ENCODE peak calls at places on chromosomes 12 and 14, in eight cellular contexts. One of them, this sample, is unnamed.
A peak's percentile ranks its signal among the peaks of the same experiment; 100 is the strongest.

GRCh38 chr12:25186788-25187397 is 8.1 kb downstream of the DNAI7 start:
- DNase-seq in IMR-90: peak; percentile 8
- DNase-seq in mammary epithelial cell: peak; percentile 33
- DNase-seq in H1: no peak
- DNase-seq in HepG2: peak; percentile 30
- DNase-seq in H9: no peak
- DNase-seq in GM23248: no peak
- DNase-seq in HCT116: no peak
- DNase-seq in this sample: peak; percentile 73

GRCh38 chr12:106243620-106244019 is 4.2 kb downstream of the CKAP4 start:
- DNase-seq in IMR-90: no peak
- DNase-seq in mammary epithelial cell: no peak
- DNase-seq in H1: no peak
- DNase-seq in HepG2: no peak
- DNase-seq in H9: no peak
- DNase-seq in GM23248: no peak
- DNase-seq in HCT116: no peak
- DNase-seq in this sample: no peak

GRCh38 chr14:23539209-23539866 is 12.2 kb downstream of the ZFHX2 start:
- DNase-seq in IMR-90: peak; percentile 28
- DNase-seq in mammary epithelial cell: peak; percentile 9
- DNase-seq in H1: no peak
- DNase-seq in HepG2: peak; percentile 86
- DNase-seq in H9: peak; percentile 85
- DNase-seq in GM23248: peak; percentile 46
- DNase-seq in HCT116: peak; percentile 19
- DNase-seq in this sample: no peak

GRCh38 chr12:22529281-22530060 is 14.9 kb downstream of the C2CD5 start:
- DNase-seq in IMR-90: peak; percentile 63
- DNase-seq in mammary epithelial cell: peak; percentile 51
- DNase-seq in H1: no peak
- DNase-seq in HepG2: peak; percentile 59
- DNase-seq in H9: no peak
- DNase-seq in GM23248: peak; percentile 59
- DNase-seq in HCT116: no peak
- DNase-seq in this sample: peak; percentile 21

GRCh38 chr14:75283162-75283883 is 4.7 kb downstream of the FOS start:
- DNase-seq in IMR-90: peak; percentile 77
- DNase-seq in mammary epithelial cell: peak; percentile 44
- DNase-seq in H1: no peak
- DNase-seq in HepG2: peak; percentile 54
- DNase-seq in H9: no peak
- DNase-seq in GM23248: peak; percentile 55
- DNase-seq in HCT116: no peak
- DNase-seq in this sample: peak; percentile 67

GRCh38 chr12:94186461-94187237 is 38.3 kb downstream of the PLXNC1 start:
- DNase-seq in IMR-90: peak; percentile 61
- DNase-seq in mammary epithelial cell: no peak
- DNase-seq in H1: no peak
- DNase-seq in HepG2: no peak
- DNase-seq in H9: peak; percentile 93
- DNase-seq in GM23248: no peak
- DNase-seq in HCT116: no peak
- DNase-seq in this sample: peak; percentile 71

GRCh38 chr14:82075566-82075965 is 541.9 kb upstream of the SEL1L start:
- DNase-seq in IMR-90: no peak
- DNase-seq in mammary epithelial cell: no peak
- DNase-seq in H1: peak; percentile 58
- DNase-seq in HepG2: no peak
- DNase-seq in H9: peak; percentile 77
- DNase-seq in GM23248: peak; percentile 20
- DNase-seq in HCT116: no peak
- DNase-seq in this sample: peak; percentile 2

GRCh38 chr14:85731198-85731597 is 201.3 kb downstream of the FLRT2 start:
- DNase-seq in IMR-90: peak; percentile 64
- DNase-seq in mammary epithelial cell: peak; percentile 3
- DNase-seq in H1: no peak
- DNase-seq in HepG2: no peak
- DNase-seq in H9: no peak
- DNase-seq in GM23248: peak; percentile 64
- DNase-seq in HCT116: no peak
- DNase-seq in this sample: peak; percentile 85

GRCh38 chr14:78425332-78425731 is 255.2 kb downstream of the NRXN3 start:
- DNase-seq in IMR-90: no peak
- DNase-seq in mammary epithelial cell: no peak
- DNase-seq in H1: no peak
- DNase-seq in HepG2: no peak
- DNase-seq in H9: no peak
- DNase-seq in GM23248: no peak
- DNase-seq in HCT116: no peak
- DNase-seq in this sample: no peak

GRCh38 chr12:93967454-93967853 is 180.9 kb upstream of the PLXNC1 start:
- DNase-seq in IMR-90: no peak
- DNase-seq in mammary epithelial cell: no peak
- DNase-seq in H1: no peak
- DNase-seq in HepG2: no peak
- DNase-seq in H9: no peak
- DNase-seq in GM23248: no peak
- DNase-seq in HCT116: no peak
- DNase-seq in this sample: no peak

GRCh38 chr12:26651566-26652188 is 181.3 kb downstream of the ITPR2 start:
- DNase-seq in IMR-90: peak; percentile 88
- DNase-seq in mammary epithelial cell: peak; percentile 67
- DNase-seq in H1: peak; percentile 59
- DNase-seq in HepG2: peak; percentile 59
- DNase-seq in H9: peak; percentile 83
- DNase-seq in GM23248: peak; percentile 77
- DNase-seq in HCT116: peak; percentile 41
- DNase-seq in this sample: peak; percentile 78

GRCh38 chr14:37601849-37602248 is 6.4 kb downstream of the TTC6 start:
- DNase-seq in IMR-90: no peak
- DNase-seq in mammary epithelial cell: no peak
- DNase-seq in H1: no peak
- DNase-seq in HepG2: no peak
- DNase-seq in H9: no peak
- DNase-seq in GM23248: no peak
- DNase-seq in HCT116: no peak
- DNase-seq in this sample: no peak

GRCh38 chr12:46921048-46921753 is 95.4 kb upstream of the SLC38A4 start:
- DNase-seq in IMR-90: peak; percentile 82
- DNase-seq in mammary epithelial cell: peak; percentile 70
- DNase-seq in H1: no peak
- DNase-seq in HepG2: peak; percentile 20
- DNase-seq in H9: no peak
- DNase-seq in GM23248: peak; percentile 81
- DNase-seq in HCT116: no peak
- DNase-seq in this sample: peak; percentile 72

GRCh38 chr12:10341892-10342509 is 34.3 kb downstream of the KLRD1 start:
- DNase-seq in IMR-90: no peak
- DNase-seq in mammary epithelial cell: peak; percentile 24
- DNase-seq in H1: no peak
- DNase-seq in HepG2: no peak
- DNase-seq in H9: no peak
- DNase-seq in GM23248: no peak
- DNase-seq in HCT116: no peak
- DNase-seq in this sample: peak; percentile 21

GRCh38 chr12:24020391-24021163 is 71.1 kb upstream of the SOX5 start:
- DNase-seq in IMR-90: no peak
- DNase-seq in mammary epithelial cell: no peak
- DNase-seq in H1: no peak
- DNase-seq in HepG2: no peak
- DNase-seq in H9: no peak
- DNase-seq in GM23248: no peak
- DNase-seq in HCT116: no peak
- DNase-seq in this sample: no peak

GRCh38 chr14:74176404-74176788 is 62.9 kb upstream of the VSX2 start:
- DNase-seq in IMR-90: no peak
- DNase-seq in mammary epithelial cell: no peak
- DNase-seq in H1: no peak
- DNase-seq in HepG2: no peak
- DNase-seq in H9: no peak
- DNase-seq in GM23248: peak; percentile 7
- DNase-seq in HCT116: no peak
- DNase-seq in this sample: no peak

GRCh38 chr14:77324816-77325745 is 4.2 kb downstream of the GSTZ1 start:
- DNase-seq in IMR-90: no peak
- DNase-seq in mammary epithelial cell: no peak
- DNase-seq in H1: no peak
- DNase-seq in HepG2: no peak
- DNase-seq in H9: no peak
- DNase-seq in GM23248: no peak
- DNase-seq in HCT116: no peak
- DNase-seq in this sample: no peak

GRCh38 chr12:96526110-96526509 is 36.7 kb downstream of the CFAP54 start:
- DNase-seq in IMR-90: no peak
- DNase-seq in mammary epithelial cell: no peak
- DNase-seq in H1: no peak
- DNase-seq in HepG2: no peak
- DNase-seq in H9: no peak
- DNase-seq in GM23248: no peak
- DNase-seq in HCT116: no peak
- DNase-seq in this sample: no peak

GRCh38 chr12:85835810-85836715 is at the start of gene RASSF9:
- DNase-seq in IMR-90: peak; percentile 43
- DNase-seq in mammary epithelial cell: peak; percentile 86
- DNase-seq in H1: no peak
- DNase-seq in HepG2: peak; percentile 10
- DNase-seq in H9: peak; percentile 31
- DNase-seq in GM23248: peak; percentile 90
- DNase-seq in HCT116: no peak
- DNase-seq in this sample: peak; percentile 95

GRCh38 chr12:32541754-32542374 is 137.2 kb upstream of the DNM1L start:
- DNase-seq in IMR-90: no peak
- DNase-seq in mammary epithelial cell: peak; percentile 60
- DNase-seq in H1: no peak
- DNase-seq in HepG2: peak; percentile 29
- DNase-seq in H9: no peak
- DNase-seq in GM23248: peak; percentile 17
- DNase-seq in HCT116: no peak
- DNase-seq in this sample: no peak
- H3K4me2 ChIP-seq in IMR-90: peak overlapping the region; percentile 59
- H3K4me2 ChIP-seq in mammary epithelial cell: no peak overlapping the region
- H3K4me2 ChIP-seq in H1: no peak overlapping the region
- H3K4me2 ChIP-seq in HepG2: peak overlapping the region; percentile 78
- H3K4me2 ChIP-seq in H9: no peak overlapping the region
- H3K4me2 ChIP-seq in GM23248: no peak overlapping the region
- H3K4me2 ChIP-seq in HCT116: no peak overlapping the region
- H3K4me2 ChIP-seq in this sample: no peak overlapping the region

GRCh38 chr12:116196752-116197718 is 80.5 kb downstream of the MED13L start:
- DNase-seq in IMR-90: no peak
- DNase-seq in mammary epithelial cell: no peak
- DNase-seq in H1: no peak
- DNase-seq in HepG2: no peak
- DNase-seq in H9: no peak
- DNase-seq in GM23248: no peak
- DNase-seq in HCT116: no peak
- DNase-seq in this sample: peak; percentile 17
- H3K27ac ChIP-seq in IMR-90: no peak overlapping the region
- H3K27ac ChIP-seq in mammary epithelial cell: no peak overlapping the region
- H3K27ac ChIP-seq in H1: no peak overlapping the region
- H3K27ac ChIP-seq in HepG2: no peak overlapping the region
- H3K27ac ChIP-seq in H9: no peak overlapping the region
- H3K27ac ChIP-seq in GM23248: no peak overlapping the region
- H3K27ac ChIP-seq in HCT116: no peak overlapping the region
- H3K27ac ChIP-seq in this sample: no peak overlapping the region

DNA sequence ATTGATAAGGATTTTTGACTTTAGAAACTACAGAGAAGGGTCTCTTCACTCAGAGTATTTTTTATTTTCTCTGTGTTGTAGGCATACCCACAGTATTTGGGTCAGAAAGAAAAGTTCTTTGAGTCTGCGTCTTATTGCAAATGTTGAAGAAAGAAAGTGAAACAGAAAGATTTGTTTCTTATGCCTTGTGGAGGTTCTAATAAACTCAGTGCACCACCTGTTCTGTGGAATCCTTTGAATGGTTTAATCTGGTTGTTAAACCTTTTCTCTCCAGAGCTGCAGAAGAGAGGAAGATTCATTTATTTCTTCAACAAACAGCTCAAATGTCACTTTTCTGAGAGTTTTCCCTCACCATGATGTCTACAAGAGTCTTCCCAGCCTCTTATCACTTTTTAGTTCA is 146.6 kb upstream of the PLEKHG7 start:
- DNase-seq in IMR-90: no peak
- DNase-seq in mammary epithelial cell: no peak
- DNase-seq in H1: no peak
- DNase-seq in HepG2: no peak
- DNase-seq in H9: no peak
- DNase-seq in GM23248: no peak
- DNase-seq in HCT116: no peak
- DNase-seq in this sample: no peak
- H3K4me2 ChIP-seq in IMR-90: no peak overlapping the region
- H3K4me2 ChIP-seq in mammary epithelial cell: no peak overlapping the region
- H3K4me2 ChIP-seq in H1: no peak overlapping the region
- H3K4me2 ChIP-seq in HepG2: no peak overlapping the region
- H3K4me2 ChIP-seq in H9: no peak overlapping the region
- H3K4me2 ChIP-seq in GM23248: no peak overlapping the region
- H3K4me2 ChIP-seq in HCT116: no peak overlapping the region
- H3K4me2 ChIP-seq in this sample: no peak overlapping the region

GRCh38 chr12:120725151-120725658 is 421 bp upstream of the ACADS start:
- DNase-seq in IMR-90: no peak
- DNase-seq in mammary epithelial cell: no peak
- DNase-seq in H1: no peak
- DNase-seq in HepG2: no peak
- DNase-seq in H9: no peak
- DNase-seq in GM23248: no peak
- DNase-seq in HCT116: no peak
- DNase-seq in this sample: no peak

GRCh38 chr12:120725659-120726509 is at the start of gene ACADS:
- DNase-seq in IMR-90: peak; percentile 67
- DNase-seq in mammary epithelial cell: peak; percentile 74
- DNase-seq in H1: no peak
- DNase-seq in HepG2: peak; percentile 73
- DNase-seq in H9: peak; percentile 94
- DNase-seq in GM23248: peak; percentile 95
- DNase-seq in HCT116: peak; percentile 51
- DNase-seq in this sample: peak; percentile 71

GRCh38 chr12:120726510-120726793 is 826 bp downstream of the ACADS start:
- DNase-seq in IMR-90: no peak
- DNase-seq in mammary epithelial cell: no peak
- DNase-seq in H1: no peak
- DNase-seq in HepG2: no peak
- DNase-seq in H9: no peak
- DNase-seq in GM23248: no peak
- DNase-seq in HCT116: no peak
- DNase-seq in this sample: no peak

GRCh38 chr12:120724720-120725119 is 906 bp upstream of the ACADS start:
- DNase-seq in IMR-90: no peak
- DNase-seq in mammary epithelial cell: no peak
- DNase-seq in H1: no peak
- DNase-seq in HepG2: no peak
- DNase-seq in H9: no peak
- DNase-seq in GM23248: no peak
- DNase-seq in HCT116: no peak
- DNase-seq in this sample: no peak

DNA sequence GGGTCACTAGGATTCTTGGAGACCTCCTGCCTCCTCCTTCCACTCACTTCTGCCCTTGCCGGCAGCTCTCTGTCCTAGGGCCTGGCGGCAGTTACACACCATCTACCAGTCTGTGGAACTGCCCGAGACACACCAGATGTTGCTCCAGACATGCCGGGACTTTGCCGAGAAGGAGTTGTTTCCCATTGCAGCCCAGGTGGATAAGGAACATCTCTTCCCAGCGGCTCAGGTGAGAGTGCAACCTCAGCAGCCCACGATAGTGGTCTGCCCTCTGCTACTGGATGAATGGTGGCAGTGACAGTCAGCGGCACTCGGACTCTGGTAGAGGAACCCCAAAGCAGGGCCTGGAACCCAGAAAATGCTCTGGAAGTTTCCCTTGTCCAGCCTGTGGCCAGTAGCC is 1.3 kb downstream of the ACADS start:
- DNase-seq in IMR-90: no peak
- DNase-seq in mammary epithelial cell: no peak
- DNase-seq in H1: no peak
- DNase-seq in HepG2: no peak
- DNase-seq in H9: no peak
- DNase-seq in GM23248: no peak
- DNase-seq in HCT116: no peak
- DNase-seq in this sample: no peak
- H3K27ac ChIP-seq in IMR-90: no peak overlapping the region
- H3K27ac ChIP-seq in mammary epithelial cell: no peak overlapping the region
- H3K27ac ChIP-seq in H1: no peak overlapping the region
- H3K27ac ChIP-seq in HepG2: peak overlapping the region; percentile 27
- H3K27ac ChIP-seq in H9: no peak overlapping the region
- H3K27ac ChIP-seq in GM23248: no peak overlapping the region
- H3K27ac ChIP-seq in HCT116: no peak overlapping the region
- H3K27ac ChIP-seq in this sample: no peak overlapping the region